ENCODE peak calls at places on chromosomes 3 and 15, in seven cellular contexts. E is tibial artery; O is CD8-positive, alpha-beta T cell; Y is HEK293T; K is stimulated activated CD8-positive, alpha-beta memory T cell treated with anti-CD3 and anti-CD28 coated beads, Interleukin-12 subunit alpha, Interleukin-12 subunit beta, amount 100 ng/mL, for 1 hour; R is mesothelial cell of epicardium; H is NCI-H460. T is an unnamed sample.

GRCh38 chr3:78754066-78754743 is 1013.6 kb downstream of the ROBO1 start:
- DNase-seq in E (no peak), O (no peak), Y (no peak), K (no peak), R (no peak), H (no peak), T (no peak)

GRCh38 chr3:188974856-188975611 is 196.7 kb upstream of the TPRG1 start:
- DNase-seq in E (no peak), O (peak; percentile 53), Y (no peak), K (no peak), R (no peak), H (no peak), T (no peak)

GRCh38 chr3:123847209-123847608 is 36.9 kb downstream of the MYLK start:
- DNase-seq in E (no peak), O (no peak), Y (no peak), K (no peak), R (no peak), H (no peak), T (no peak)

GRCh38 chr15:92294759-92295158 is 98.9 kb upstream of the ST8SIA2 start:
- DNase-seq in E (no peak), O (no peak), Y (no peak), K (no peak), R (no peak), H (no peak), T (no peak)

GRCh38 chr15:77030928-77031375 is 36.0 kb downstream of the PSTPIP1 start:
- DNase-seq in E (no peak), O (peak; percentile 10), Y (no peak), K (no peak), R (no peak), H (no peak), T (no peak)

GRCh38 chr15:90002428-90002844 is 1.3 kb downstream of the ZNF710 start:
- DNase-seq in E (peak; percentile 42), O (peak; percentile 37), Y (peak; percentile 53), K (no peak), R (peak; percentile 36), H (no peak), T (no peak)

GRCh38 chr15:39199076-39199475 is 381.8 kb upstream of the THBS1 start:
- DNase-seq in E (no peak), O (no peak), Y (no peak), K (no peak), R (no peak), H (no peak), T (no peak)

GRCh38 chr3:172449468-172450149 is 1.4 kb upstream of the GHSR start:
- DNase-seq in E (no peak), O (no peak), Y (no peak), K (no peak), R (peak; percentile 45), H (no peak), T (no peak)

GRCh38 chr3:178750639-178751038 is 214.4 kb downstream of the KCNMB2 start:
- DNase-seq in E (no peak), O (no peak), Y (no peak), K (no peak), R (no peak), H (no peak), T (peak; percentile 9)

GRCh38 chr15:55197719-55198118 is 978 bp upstream of the RSL24D1 start:
- DNase-seq in E (no peak), O (no peak), Y (no peak), K (no peak), R (no peak), H (no peak), T (no peak)

GRCh38 chr3:16140116-16140893 is 34.2 kb upstream of the GALNT15 start:
- DNase-seq in E (peak; percentile 83), O (no peak), Y (no peak), K (no peak), R (no peak), H (no peak), T (no peak)

GRCh38 chr15:44550734-44551133 is 13.8 kb downstream of the EIF3J start:
- DNase-seq in E (no peak), O (no peak), Y (no peak), K (no peak), R (no peak), H (no peak), T (no peak)

GRCh38 chr15:93452537-93453211 is 363.7 kb upstream of the RGMA start:
- DNase-seq in E (no peak), O (no peak), Y (no peak), K (no peak), R (no peak), H (no peak), T (no peak)

GRCh38 chr3:108124337-108125150 is 33.7 kb upstream of the CD47 start:
- DNase-seq in E (no peak), O (peak; percentile 70), Y (no peak), K (peak; percentile 40), R (no peak), H (no peak), T (peak; percentile 33)

T was measured in NCI-H526 treated with DMSO at 0.1 percent for 48 hours.